ENCODE peak calls at places on chromosomes 12 and 14, in ten cellular contexts. One of them, this sample, is unnamed.

GRCh38 chr12:70487440-70487839 is 121.3 kb downstream of the KCNMB4 start:
- DNase-seq in testis: no peak
- DNase-seq in endothelial cell of umbilical vein: no peak
- DNase-seq in prostate gland: no peak
- DNase-seq in body of pancreas: no peak
- DNase-seq in GM12878: peak; percentile 31
- DNase-seq in uterus: no peak
- DNase-seq in A549: no peak
- DNase-seq in HCT116: no peak
- DNase-seq in ovary: no peak
- DNase-seq in this sample: no peak

GRCh38 chr12:47852096-47852571 is 32.4 kb upstream of the HDAC7 start:
- DNase-seq in body of pancreas: no peak
- DNase-seq in endothelial cell of umbilical vein: no peak
- DNase-seq in ovary: no peak
- DNase-seq in A549: no peak
- DNase-seq in prostate gland: no peak
- DNase-seq in GM12878: no peak
- DNase-seq in HCT116: no peak
- DNase-seq in testis: peak; percentile 38
- DNase-seq in uterus: no peak
- DNase-seq in this sample: no peak

GRCh38 chr14:99626041-99626648 is 18.8 kb upstream of the HHIPL1 start:
- DNase-seq in body of pancreas: no peak
- DNase-seq in prostate gland: no peak
- DNase-seq in endothelial cell of umbilical vein: no peak
- DNase-seq in HCT116: no peak
- DNase-seq in ovary: no peak
- DNase-seq in testis: no peak
- DNase-seq in A549: no peak
- DNase-seq in GM12878: no peak
- DNase-seq in uterus: no peak
- DNase-seq in this sample: no peak

GRCh38 chr14:74552623-74553022 is 59.1 kb downstream of the ISCA2 start:
- DNase-seq in prostate gland: no peak
- DNase-seq in GM12878: no peak
- DNase-seq in uterus: peak; percentile 48
- DNase-seq in testis: peak; percentile 24
- DNase-seq in A549: no peak
- DNase-seq in HCT116: no peak
- DNase-seq in body of pancreas: peak; percentile 50
- DNase-seq in ovary: peak; percentile 80
- DNase-seq in endothelial cell of umbilical vein: peak; percentile 63
- DNase-seq in this sample: peak; percentile 25

GRCh38 chr14:54877015-54877702 is 25.5 kb downstream of the GCH1 start:
- DNase-seq in uterus: no peak
- DNase-seq in A549: no peak
- DNase-seq in prostate gland: no peak
- DNase-seq in ovary: no peak
- DNase-seq in GM12878: no peak
- DNase-seq in body of pancreas: no peak
- DNase-seq in HCT116: no peak
- DNase-seq in testis: no peak
- DNase-seq in endothelial cell of umbilical vein: peak; percentile 93
- DNase-seq in this sample: no peak

GRCh38 chr12:124833693-124834122 is 30.0 kb downstream of the SCARB1 start:
- DNase-seq in ovary: peak; percentile 56
- DNase-seq in GM12878: no peak
- DNase-seq in testis: peak; percentile 73
- DNase-seq in body of pancreas: no peak
- DNase-seq in prostate gland: no peak
- DNase-seq in endothelial cell of umbilical vein: no peak
- DNase-seq in A549: no peak
- DNase-seq in uterus: no peak
- DNase-seq in HCT116: peak; percentile 78
- DNase-seq in this sample: no peak

GRCh38 chr12:32183646-32184045 is 77.0 kb downstream of the BICD1 start:
- DNase-seq in body of pancreas: no peak
- DNase-seq in prostate gland: no peak
- DNase-seq in HCT116: no peak
- DNase-seq in uterus: no peak
- DNase-seq in GM12878: no peak
- DNase-seq in testis: no peak
- DNase-seq in endothelial cell of umbilical vein: peak; percentile 15
- DNase-seq in A549: no peak
- DNase-seq in ovary: no peak
- DNase-seq in this sample: no peak

GRCh38 chr12:113292547-113292946 is 42.4 kb downstream of the SLC8B1 start:
- DNase-seq in HCT116: no peak
- DNase-seq in endothelial cell of umbilical vein: no peak
- DNase-seq in ovary: no peak
- DNase-seq in GM12878: no peak
- DNase-seq in body of pancreas: no peak
- DNase-seq in A549: no peak
- DNase-seq in uterus: no peak
- DNase-seq in testis: no peak
- DNase-seq in prostate gland: no peak
- DNase-seq in this sample: no peak

GRCh38 chr12:73585136-73585535 is 952.5 kb upstream of the ATXN7L3B start:
- DNase-seq in ovary: no peak
- DNase-seq in uterus: no peak
- DNase-seq in endothelial cell of umbilical vein: no peak
- DNase-seq in GM12878: no peak
- DNase-seq in body of pancreas: no peak
- DNase-seq in testis: no peak
- DNase-seq in HCT116: no peak
- DNase-seq in A549: no peak
- DNase-seq in prostate gland: no peak
- DNase-seq in this sample: no peak

GRCh38 chr12:94620611-94621010 is 29.7 kb downstream of the TMCC3 start:
- DNase-seq in ovary: no peak
- DNase-seq in HCT116: no peak
- DNase-seq in body of pancreas: no peak
- DNase-seq in A549: no peak
- DNase-seq in prostate gland: no peak
- DNase-seq in GM12878: no peak
- DNase-seq in endothelial cell of umbilical vein: no peak
- DNase-seq in uterus: no peak
- DNase-seq in testis: no peak
- DNase-seq in this sample: no peak
- H3K4me1 ChIP-seq in ovary: peaks cover 13% of the 10 kb centered on the region
- H3K4me1 ChIP-seq in HCT116: peaks cover 5% of the 10 kb centered on the region
- H3K4me1 ChIP-seq in body of pancreas: peaks cover 9% of the 10 kb centered on the region
- H3K4me1 ChIP-seq in A549: peaks cover 20% of the 10 kb centered on the region
- H3K4me1 ChIP-seq in prostate gland: peaks cover 12% of the 10 kb centered on the region
- H3K4me1 ChIP-seq in GM12878: peaks cover 16% of the 10 kb centered on the region
- H3K4me1 ChIP-seq in endothelial cell of umbilical vein: peaks cover 53% of the 10 kb centered on the region
- H3K4me1 ChIP-seq in uterus: no peaks in the 10 kb centered on the region
- H3K4me1 ChIP-seq in testis: peaks cover 11% of the 10 kb centered on the region
- H3K4me1 ChIP-seq in this sample: no peaks in the 10 kb centered on the region

GRCh38 chr14:50083467-50084337 is 32.7 kb downstream of the VCPKMT start:
- DNase-seq in ovary: no peak
- DNase-seq in GM12878: no peak
- DNase-seq in testis: no peak
- DNase-seq in endothelial cell of umbilical vein: no peak
- DNase-seq in uterus: no peak
- DNase-seq in body of pancreas: no peak
- DNase-seq in HCT116: no peak
- DNase-seq in A549: no peak
- DNase-seq in prostate gland: no peak
- DNase-seq in this sample: no peak

GRCh38 chr14:50084666-50085065 is 31.7 kb downstream of the VCPKMT start:
- DNase-seq in A549: no peak
- DNase-seq in GM12878: no peak
- DNase-seq in uterus: no peak
- DNase-seq in ovary: no peak
- DNase-seq in endothelial cell of umbilical vein: no peak
- DNase-seq in HCT116: no peak
- DNase-seq in testis: no peak
- DNase-seq in body of pancreas: no peak
- DNase-seq in prostate gland: no peak
- DNase-seq in this sample: no peak

GRCh38 chr14:50082308-50082742 is 34.0 kb downstream of the VCPKMT start:
- DNase-seq in A549: no peak
- DNase-seq in testis: no peak
- DNase-seq in body of pancreas: no peak
- DNase-seq in endothelial cell of umbilical vein: no peak
- DNase-seq in GM12878: no peak
- DNase-seq in ovary: no peak
- DNase-seq in prostate gland: no peak
- DNase-seq in uterus: no peak
- DNase-seq in HCT116: no peak
- DNase-seq in this sample: no peak

GRCh38 chr14:50085570-50086315 is 30.6 kb downstream of the VCPKMT start:
- DNase-seq in endothelial cell of umbilical vein: no peak
- DNase-seq in A549: no peak
- DNase-seq in HCT116: no peak
- DNase-seq in prostate gland: no peak
- DNase-seq in ovary: no peak
- DNase-seq in GM12878: peak; percentile 95
- DNase-seq in uterus: no peak
- DNase-seq in testis: no peak
- DNase-seq in body of pancreas: no peak
- DNase-seq in this sample: no peak

DNA sequence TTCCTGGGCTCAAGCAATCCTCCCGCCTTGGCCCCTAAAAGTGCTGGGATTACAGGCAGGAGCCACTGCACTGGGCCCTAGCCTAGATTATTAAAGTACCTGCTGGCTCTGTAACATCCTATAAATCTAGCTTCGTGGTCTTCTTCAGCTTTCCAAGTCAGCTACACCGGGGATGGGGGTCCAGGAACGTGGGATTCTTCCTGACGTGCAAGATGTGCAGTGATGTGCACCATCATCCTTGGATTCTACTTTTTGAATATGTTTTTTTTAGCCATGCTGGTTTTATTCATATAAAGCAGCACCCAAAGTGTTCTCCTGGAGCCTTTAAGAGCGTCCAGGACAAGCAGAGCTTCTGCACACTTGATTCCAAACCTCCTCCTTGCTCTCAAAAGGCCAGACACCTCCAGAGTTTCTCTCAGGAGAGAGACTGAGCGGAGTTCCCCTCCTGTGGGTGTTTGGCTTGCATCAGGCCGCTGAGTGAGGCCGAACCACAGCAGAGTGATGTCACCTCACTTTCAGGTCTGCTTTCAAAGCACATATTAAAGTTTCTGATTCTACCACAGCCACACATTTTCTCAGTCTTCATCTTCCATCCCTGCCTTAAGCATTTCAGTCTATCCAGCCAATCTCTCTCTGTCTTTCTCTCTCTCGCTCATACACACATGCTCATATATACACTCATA is 33.4 kb downstream of the VCPKMT start:
- DNase-seq in body of pancreas: no peak
- DNase-seq in testis: no peak
- DNase-seq in ovary: no peak
- DNase-seq in GM12878: peak; percentile 92
- DNase-seq in uterus: peak; percentile 38
- DNase-seq in prostate gland: no peak
- DNase-seq in HCT116: no peak
- DNase-seq in A549: no peak
- DNase-seq in endothelial cell of umbilical vein: no peak
- DNase-seq in this sample: peak; percentile 92
- TF ChIP-seq POLR2A in body of pancreas: no peak
- TF ChIP-seq POLR2A in testis: no peak
- TF ChIP-seq POLR2A in ovary: no peak
- TF ChIP-seq POLR2A in GM12878: no peak
- TF ChIP-seq POLR2A in uterus: no peak
- TF ChIP-seq POLR2A in prostate gland: no peak
- TF ChIP-seq POLR2A in HCT116: no peak
- TF ChIP-seq POLR2A in A549: no peak
- TF ChIP-seq POLR2A in endothelial cell of umbilical vein: no peak
- TF ChIP-seq POLR2A in this sample: no peak

DNA sequence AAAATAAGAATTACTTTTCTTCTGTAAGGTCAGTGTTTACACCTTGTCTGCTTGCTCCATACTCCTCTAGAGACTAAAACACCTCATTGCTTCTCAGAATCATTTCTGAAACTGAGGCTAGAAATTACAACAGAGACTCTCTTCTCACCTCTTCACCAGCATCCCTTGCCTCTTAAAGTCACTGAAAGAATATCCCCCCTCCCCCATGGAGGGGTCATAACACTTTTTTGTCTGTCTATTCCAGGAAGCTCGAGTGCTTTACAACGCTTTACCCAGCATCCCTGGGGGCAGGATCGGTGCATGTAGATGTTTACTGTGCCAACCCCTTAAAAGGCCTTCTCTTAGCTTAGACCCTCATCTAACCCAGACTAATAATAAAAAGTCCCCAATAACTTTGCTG is 29.0 kb downstream of the PRKCH start:
- DNase-seq in prostate gland: no peak
- DNase-seq in HCT116: no peak
- DNase-seq in endothelial cell of umbilical vein: no peak
- DNase-seq in ovary: no peak
- DNase-seq in A549: no peak
- DNase-seq in body of pancreas: no peak
- DNase-seq in uterus: no peak
- DNase-seq in testis: no peak
- DNase-seq in GM12878: no peak
- DNase-seq in this sample: no peak
- H3K4me1 ChIP-seq in prostate gland: peaks cover 5% of the 10 kb centered on the region
- H3K4me1 ChIP-seq in HCT116: peaks cover 15% of the 10 kb centered on the region
- H3K4me1 ChIP-seq in endothelial cell of umbilical vein: peaks cover 56% of the 10 kb centered on the region
- H3K4me1 ChIP-seq in ovary: no peaks in the 10 kb centered on the region
- H3K4me1 ChIP-seq in A549: peaks cover 7% of the 10 kb centered on the region
- H3K4me1 ChIP-seq in body of pancreas: no peaks in the 10 kb centered on the region
- H3K4me1 ChIP-seq in uterus: no peaks in the 10 kb centered on the region
- H3K4me1 ChIP-seq in testis: no peaks in the 10 kb centered on the region
- H3K4me1 ChIP-seq in GM12878: peaks cover 40% of the 10 kb centered on the region
- H3K4me1 ChIP-seq in this sample: no peaks in the 10 kb centered on the region

DNA sequence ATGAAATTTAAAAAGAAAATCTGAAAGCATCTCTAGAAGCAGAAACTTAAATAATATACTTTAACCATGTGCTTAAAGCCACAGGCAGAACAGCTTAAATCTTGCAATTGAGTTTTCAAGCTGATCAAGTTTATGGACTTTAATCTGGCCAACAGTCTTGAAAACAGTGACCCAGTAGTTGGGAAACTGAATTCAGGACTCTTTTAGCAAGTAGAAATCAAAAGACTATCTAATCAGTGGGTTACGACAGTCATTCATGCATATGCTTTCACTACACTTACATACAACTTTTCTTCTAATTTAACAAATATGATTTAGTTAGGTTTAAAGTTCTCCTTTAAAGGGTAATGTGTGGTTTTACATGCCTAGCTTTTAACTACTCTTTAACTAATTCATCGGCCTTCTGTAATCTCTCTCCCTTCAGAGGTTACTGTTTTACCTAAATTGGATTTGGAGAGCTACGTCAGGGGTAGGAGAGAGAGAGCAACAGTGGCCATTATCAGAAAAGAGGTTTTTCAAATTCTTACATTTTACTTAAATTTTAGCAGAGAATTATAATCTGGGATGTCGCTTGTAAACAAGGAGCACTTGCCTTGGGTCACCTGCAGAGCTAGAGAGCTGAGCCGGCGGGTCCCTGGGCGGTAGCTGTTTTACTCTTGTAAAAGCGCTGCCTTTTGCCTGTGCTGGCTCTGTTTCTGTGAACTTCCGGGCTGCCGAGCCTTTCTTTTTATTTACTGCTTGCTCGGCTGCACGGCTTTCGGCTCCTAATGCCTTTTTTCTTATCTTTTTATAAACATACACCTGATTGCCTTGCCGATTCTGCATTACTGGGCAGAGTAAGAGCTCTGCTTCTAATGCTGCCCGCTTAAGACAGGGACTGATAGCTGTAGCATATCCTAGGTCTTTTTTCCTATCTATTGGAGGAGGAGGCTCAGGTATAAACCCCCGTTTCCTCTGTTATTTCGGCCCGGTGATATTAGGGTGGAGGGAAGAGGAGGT is 17.4 kb upstream of the LYZ start:
- DNase-seq in HCT116: no peak
- DNase-seq in body of pancreas: peak; percentile 80
- DNase-seq in GM12878: no peak
- DNase-seq in ovary: peak; percentile 38
- DNase-seq in endothelial cell of umbilical vein: peak; percentile 22
- DNase-seq in prostate gland: peak; percentile 38
- DNase-seq in uterus: no peak
- DNase-seq in A549: no peak
- DNase-seq in testis: peak; percentile 48
- DNase-seq in this sample: peak; percentile 73
- TF ChIP-seq POLR2A in HCT116: no peak
- TF ChIP-seq POLR2A in body of pancreas: peak; percentile 48
- TF ChIP-seq POLR2A in GM12878: peak; percentile 59
- TF ChIP-seq POLR2A in ovary: no peak
- TF ChIP-seq POLR2A in endothelial cell of umbilical vein: no peak
- TF ChIP-seq POLR2A in prostate gland: no peak
- TF ChIP-seq POLR2A in uterus: no peak
- TF ChIP-seq POLR2A in A549: no peak
- TF ChIP-seq POLR2A in testis: no peak
- TF ChIP-seq POLR2A in this sample: peak; percentile 69